ENCODE peak calls at places on chromosome 17, in nine cellular contexts. Q is sigmoid colon, A is heart left ventricle, H is ovary, E is HepG2, T is A549, Z is tibial nerve, U is esophagus squamous epithelium, R is lower leg skin. V is an unnamed sample.

GRCh38 chr17:80805032-80805751 is 186.4 kb upstream of the CHMP6 start:
- DNase-seq in Q (no peak), A (no peak), H (no peak), E (no peak), T (no peak), Z (no peak), U (no peak), R (peak; percentile 66), V (no peak)

GRCh38 chr17:36485805-36486203 is 677 bp upstream of the ZNHIT3 start:
- DNase-seq in Q (no peak), A (no peak), H (no peak), E (no peak), T (no peak), Z (no peak), U (no peak), R (no peak), V (peak; percentile 57)

GRCh38 chr17:16818821-16819683 is 129.0 kb downstream of the CCDC144A start:
- DNase-seq in Q (no peak), A (no peak), H (no peak), E (no peak), T (no peak), Z (no peak), U (no peak), R (no peak), V (no peak)

GRCh38 chr17:40515491-40516041 is 14.1 kb upstream of the TNS4 start:
- DNase-seq in Q (peak; percentile 24), A (no peak), H (no peak), E (no peak), T (no peak), Z (no peak), U (no peak), R (peak; percentile 75), V (peak; percentile 40)

GRCh38 chr17:19539040-19539399 is 5.4 kb downstream of the SLC47A1 start:
- DNase-seq in Q (no peak), A (no peak), H (no peak), E (no peak), T (no peak), Z (no peak), U (no peak), R (no peak), V (no peak)

GRCh38 chr17:28807925-28808641 is 34.5 kb downstream of the FAM222B start:
- DNase-seq in Q (no peak), A (no peak), H (peak; percentile 46), E (peak; percentile 68), T (peak; percentile 57), Z (no peak), U (no peak), R (no peak), V (peak; percentile 66)

GRCh38 chr17:10177131-10177920 is 21.1 kb downstream of the GAS7 start:
- DNase-seq in Q (no peak), A (no peak), H (no peak), E (no peak), T (no peak), Z (no peak), U (no peak), R (no peak), V (no peak)

GRCh38 chr17:7403043-7403901 is 625 bp downstream of the TMEM256 start:
- DNase-seq in Q (peak; percentile 88), A (peak; percentile 72), H (peak; percentile 69), E (peak; percentile 79), T (peak; percentile 95), Z (peak; percentile 57), U (no peak), R (peak; percentile 94), V (peak; percentile 69)

GRCh38 chr17:59542960-59543635 is 22.3 kb upstream of the DHX40 start:
- DNase-seq in Q (no peak), A (no peak), H (no peak), E (no peak), T (no peak), Z (no peak), U (no peak), R (no peak), V (peak; percentile 9)

GRCh38 chr17:71251276-71251675 is 869.5 kb upstream of the SOX9 start:
- DNase-seq in Q (no peak), A (no peak), H (no peak), E (no peak), T (no peak), Z (no peak), U (no peak), R (no peak), V (no peak)

GRCh38 chr17:17043668-17044226 is 1.5 kb downstream of the MPRIP start:
- DNase-seq in Q (no peak), A (no peak), H (no peak), E (no peak), T (no peak), Z (no peak), U (no peak), R (peak; percentile 86), V (no peak)

GRCh38 chr17:18984273-18985114 is 20.1 kb downstream of the FAM83G start:
- DNase-seq in Q (no peak), A (no peak), H (no peak), E (no peak), T (no peak), Z (no peak), U (no peak), R (no peak), V (no peak)

GRCh38 chr17:55005520-55005919 is 37.0 kb downstream of the STXBP4 start:
- DNase-seq in Q (no peak), A (no peak), H (no peak), E (peak; percentile 40), T (no peak), Z (no peak), U (no peak), R (no peak), V (peak; percentile 44)

GRCh38 chr17:21210411-21211076 is 3.4 kb downstream of the TMEM11 start:
- DNase-seq in Q (no peak), A (no peak), H (no peak), E (no peak), T (no peak), Z (no peak), U (no peak), R (no peak), V (peak; percentile 36)

GRCh38 chr17:80452173-80452915 is 24.1 kb downstream of the NPTX1 start:
- DNase-seq in Q (no peak), A (no peak), H (no peak), E (no peak), T (no peak), Z (no peak), U (no peak), R (no peak), V (no peak)

GRCh38 chr17:28576758-28577465 is at the start of gene ALDOC:
- DNase-seq in Q (peak; percentile 97), A (peak; percentile 95), H (peak; percentile 97), E (peak; percentile 86), T (peak; percentile 95), Z (peak; percentile 97), U (peak; percentile 81), R (peak; percentile 99), V (peak; percentile 97)

GRCh38 chr17:2438823-2439222 is 38.0 kb upstream of the MNT start:
- DNase-seq in Q (no peak), A (no peak), H (no peak), E (no peak), T (no peak), Z (no peak), U (no peak), R (no peak), V (peak; percentile 18)

GRCh38 chr17:76248013-76248782 is 7.9 kb upstream of the RNF157 start:
- DNase-seq in Q (peak; percentile 19), A (no peak), H (no peak), E (no peak), T (no peak), Z (no peak), U (no peak), R (peak; percentile 63), V (no peak)

GRCh38 chr17:81832608-81833159 is 407 bp downstream of the MCRIP1 start:
- DNase-seq in Q (no peak), A (no peak), H (no peak), E (no peak), T (no peak), Z (no peak), U (no peak), R (no peak), V (peak; percentile 59)

GRCh38 chr17:17684901-17685774 is 3.9 kb downstream of the RAI1 start:
- DNase-seq in Q (no peak), A (peak; percentile 62), H (no peak), E (no peak), T (no peak), Z (no peak), U (no peak), R (no peak), V (no peak)

GRCh38 chr17:45992904-45993303 is 6.1 kb upstream of the STH start:
- DNase-seq in Q (no peak), A (no peak), H (no peak), E (no peak), T (no peak), Z (no peak), U (no peak), R (no peak), V (no peak)

GRCh38 chr17:48944519-48945260 is at the start of gene SNF8:
- DNase-seq in Q (peak; percentile 93), A (peak; percentile 92), H (peak; percentile 87), E (peak; percentile 90), T (peak; percentile 99), Z (peak; percentile 76), U (peak; percentile 52), R (peak; percentile 98), V (peak; percentile 94)
- TF ChIP-seq POLR2A in Q (peak; percentile 59), A (no peak), H (peak; percentile 62), E (peak; percentile 91), T (peak; percentile 72), Z (peak; percentile 66), U (peak; percentile 76), R (no peak), V (no peak)

GRCh38 chr17:491086-492014 is 138.7 kb upstream of the RPH3AL start:
- DNase-seq in Q (peak; percentile 85), A (peak; percentile 50), H (peak; percentile 72), E (peak; percentile 51), T (peak; percentile 41), Z (no peak), U (no peak), R (peak; percentile 91), V (peak; percentile 74)
- H3K4me3 ChIP-seq in Q (peak overlapping the region; percentile 58), A (peak overlapping the region; percentile 61), H (peak overlapping the region; percentile 50), E (peak overlapping the region; percentile 71), T (peak overlapping the region; percentile 60), Z (peak overlapping the region; percentile 60), U (peak overlapping the region; percentile 74), R (no peak overlapping the region), V (peak overlapping the region; percentile 36)

DNA sequence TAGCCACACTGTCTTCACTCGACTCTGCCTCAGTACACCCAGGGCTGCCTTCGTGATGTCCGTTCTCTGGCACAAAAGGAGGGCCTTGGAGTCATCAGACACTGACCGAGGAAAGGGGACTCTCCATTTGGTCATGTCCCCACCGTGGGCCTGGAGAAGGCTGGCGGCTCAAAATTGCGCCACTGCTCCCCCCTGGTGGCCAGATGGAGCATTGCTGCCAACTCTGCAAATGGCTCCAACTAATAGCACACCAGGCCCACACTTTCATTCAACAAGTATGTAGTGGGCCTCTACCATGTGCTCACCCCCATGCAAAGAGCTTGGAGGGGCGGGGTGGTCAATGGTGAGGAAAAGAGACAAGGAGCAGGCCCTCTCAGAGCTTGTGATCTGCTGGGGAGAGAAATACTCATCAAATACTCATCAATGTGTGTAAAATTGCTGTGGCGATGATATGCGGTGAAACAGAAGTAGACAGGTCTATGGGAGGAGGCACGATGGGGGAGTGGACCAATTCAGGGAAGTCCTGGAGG is 5.2 kb upstream of the GRIN2C start:
- DNase-seq in Q (peak; percentile 87), A (peak; percentile 79), H (peak; percentile 83), E (peak; percentile 56), T (peak; percentile 85), Z (peak; percentile 74), U (no peak), R (peak; percentile 96), V (peak; percentile 77)
- TF ChIP-seq POLR2A in Q (no peak), A (no peak), H (no peak), E (no peak), T (no peak), Z (no peak), U (no peak), R (no peak), V (no peak)

GRCh38 chr17:50547736-50548083 is 736 bp downstream of the SPATA20 start:
- DNase-seq in Q (no peak), A (no peak), H (no peak), E (no peak), T (no peak), Z (no peak), U (no peak), R (peak; percentile 86), V (no peak)
- H3K4me3 ChIP-seq in Q (peak overlapping the region; percentile 68), A (no peak overlapping the region), H (peak overlapping the region; percentile 63), E (peak overlapping the region; percentile 79), T (peak overlapping the region; percentile 67), Z (peak overlapping the region; percentile 58), U (peak overlapping the region; percentile 74), R (no peak overlapping the region), V (peak overlapping the region; percentile 59)